ENCODE peak calls at places on chromosomes 11 and 22, in eight cellular contexts. I is RWPE2, N is neural crest cell, J is osteocyte, B is astrocyte, S is AG09319, D is fibroblast of mammary gland, L is epithelial cell of esophagus. Q is an unnamed sample.
A peak's percentile ranks its signal among the peaks of the same experiment; 100 is the strongest.

GRCh38 chr11:58898106-58898505 is 41.2 kb upstream of the GLYATL1 start:
- DNase-seq in J (no peak), L (no peak), B (no peak), S (no peak), I (no peak), N (no peak), D (peak; percentile 43), Q (no peak)

GRCh38 chr11:114132944-114133394 is 73.5 kb downstream of the ZBTB16 start:
- DNase-seq in L (no peak), J (no peak), D (peak; percentile 84), B (peak; percentile 12), S (no peak), I (no peak), N (no peak), Q (no peak)

GRCh38 chr11:131331546-131331945 is 38.9 kb upstream of the NTM start:
- DNase-seq in D (no peak), N (no peak), J (no peak), L (peak; percentile 1), I (no peak), S (no peak), B (no peak), Q (no peak)

GRCh38 chr22:20553947-20554741 is 46.7 kb downstream of the MED15 start:
- DNase-seq in D (no peak), I (no peak), N (no peak), L (no peak), J (no peak), S (no peak), B (no peak), Q (peak; percentile 81)

GRCh38 chr11:70828498-70829159 is 423.7 kb downstream of the SHANK2 start:
- DNase-seq in S (no peak), J (no peak), I (no peak), B (no peak), D (no peak), N (no peak), L (no peak), Q (no peak)

GRCh38 chr11:82776377-82776776 is 42.7 kb upstream of the FAM181B start:
- DNase-seq in B (peak; percentile 6), L (peak; percentile 17), J (no peak), N (no peak), S (no peak), D (no peak), I (no peak), Q (no peak)

GRCh38 chr11:67301313-67301921 is 1.9 kb upstream of the SSH3 start:
- DNase-seq in J (no peak), B (no peak), N (no peak), S (no peak), D (no peak), I (peak; percentile 73), L (no peak), Q (no peak)

GRCh38 chr11:85930879-85931366 is 75.7 kb downstream of the CCDC83 start:
- DNase-seq in I (no peak), N (no peak), D (no peak), J (no peak), L (no peak), B (no peak), S (no peak), Q (no peak)

DNA sequence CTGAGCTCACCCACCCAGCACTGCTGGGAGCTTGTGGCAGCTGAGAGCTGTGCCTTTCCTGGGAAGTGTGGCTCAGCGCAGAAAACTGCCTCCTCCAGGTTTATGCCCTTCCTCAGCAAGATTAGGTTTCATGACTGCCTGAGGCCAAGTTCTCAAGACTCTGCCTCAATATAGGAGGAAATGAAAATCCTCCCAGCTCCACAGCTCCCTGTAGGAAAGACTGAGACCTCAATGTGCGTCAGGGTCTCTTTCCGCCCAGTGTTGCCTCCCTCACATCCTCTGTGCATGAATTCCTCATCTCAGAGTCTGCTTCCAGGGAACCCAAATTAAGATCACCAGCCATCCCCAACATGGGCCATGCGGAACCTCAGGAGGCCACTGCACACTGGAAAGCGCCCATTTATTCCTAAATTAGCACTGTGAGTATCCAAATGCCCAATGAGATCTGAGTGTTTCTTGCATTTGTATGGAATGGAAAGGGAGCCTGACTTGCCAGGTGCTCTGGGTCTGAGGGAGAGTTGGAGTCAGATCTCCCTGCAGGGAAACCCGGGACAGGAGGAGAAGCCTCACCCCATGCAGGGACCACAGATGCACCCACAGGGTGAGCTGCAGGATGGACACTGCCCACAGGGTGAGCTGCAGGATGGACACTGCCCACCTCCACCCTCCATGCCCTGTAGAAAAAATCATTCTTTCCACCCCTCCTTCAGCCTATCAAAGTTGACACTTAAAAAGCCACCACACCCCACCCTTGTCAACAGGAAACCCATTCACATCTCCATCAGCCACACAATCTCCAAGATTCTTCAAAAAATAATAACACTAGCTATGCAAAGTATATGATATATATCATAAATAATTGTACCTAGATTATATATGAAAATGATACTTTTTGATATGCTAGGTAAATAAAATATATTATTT is 97.4 kb upstream of the IGLL5 start:
- DNase-seq in I (no peak), S (no peak), N (no peak), B (no peak), L (no peak), J (peak; percentile 57), D (no peak), Q (no peak)
- TF ChIP-seq CTCF in I (no peak), S (no peak), N (no peak), B (no peak), L (no peak), J (no peak), D (no peak), Q (no peak)

GRCh38 chr11:75142714-75143419 is 8.0 kb upstream of the SLCO2B1 start:
- DNase-seq in L (peak; percentile 93), S (peak; percentile 71), I (peak; percentile 85), B (peak; percentile 90), J (no peak), D (peak; percentile 93), N (no peak), Q (no peak)

GRCh38 chr11:75145196-75145971 is 5.5 kb upstream of the SLCO2B1 start:
- DNase-seq in L (no peak), J (no peak), S (no peak), I (no peak), N (no peak), B (no peak), D (no peak), Q (peak; percentile 25)

GRCh38 chr11:75143420-75143731 is 7.5 kb upstream of the SLCO2B1 start:
- DNase-seq in J (no peak), B (no peak), S (no peak), I (no peak), N (no peak), D (no peak), L (no peak), Q (no peak)

GRCh38 chr11:75145972-75146519 is 4.9 kb upstream of the SLCO2B1 start:
- DNase-seq in I (no peak), S (no peak), B (no peak), L (no peak), J (no peak), D (no peak), N (no peak), Q (no peak)

GRCh38 chr11:75144716-75145014 is 6.2 kb upstream of the SLCO2B1 start:
- DNase-seq in B (no peak), S (no peak), D (no peak), I (no peak), N (no peak), J (no peak), L (no peak), Q (no peak)
- TF ChIP-seq CTCF in B (no peak), S (no peak), D (no peak), I (no peak), N (no peak), J (no peak), L (no peak), Q (peak; percentile 25)

DNA sequence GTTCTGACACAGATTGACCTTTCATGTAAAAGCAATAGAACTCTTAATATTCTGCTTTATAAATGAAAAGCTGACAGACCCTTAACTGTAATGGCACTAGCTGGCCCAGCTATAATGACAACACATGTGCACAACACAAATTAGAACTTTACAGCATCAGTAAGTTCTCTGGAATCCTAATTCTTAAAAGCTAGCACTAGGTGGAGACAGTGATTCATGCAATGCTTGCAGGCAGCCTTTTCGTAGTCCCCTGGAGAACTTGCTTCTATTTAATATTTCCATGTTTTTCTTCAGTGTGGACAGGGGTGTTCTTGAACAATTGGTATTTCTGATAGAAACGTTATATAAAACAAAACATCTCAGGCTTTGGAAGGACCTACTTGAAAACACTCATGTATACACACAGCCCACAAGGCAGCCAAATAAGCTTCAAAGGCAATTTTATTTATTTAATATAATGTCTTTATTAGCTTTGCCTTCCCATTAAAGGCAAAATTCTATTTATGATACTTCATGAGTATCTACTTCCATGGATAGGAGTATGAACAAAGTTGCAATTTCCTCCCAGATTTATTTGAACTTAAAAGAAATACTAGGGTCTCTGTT is 374.3 kb upstream of the MPPED2 start:
- DNase-seq in L (peak; percentile 60), N (peak; percentile 5), S (peak; percentile 3), I (no peak), B (peak; percentile 24), J (no peak), D (peak; percentile 56), Q (no peak)
- TF ChIP-seq CTCF in L (peak; percentile 62), N (peak; percentile 84), S (peak; percentile 31), I (peak; percentile 73), B (peak; percentile 67), J (peak; percentile 56), D (peak; percentile 52), Q (peak; percentile 82)

GRCh38 chr11:15034687-15035267 is 38.6 kb upstream of the CALCB start:
- DNase-seq in N (no peak), I (no peak), B (no peak), S (no peak), L (no peak), D (no peak), J (no peak), Q (no peak)

GRCh38 chr11:15035283-15035682 is 38.1 kb upstream of the CALCB start:
- DNase-seq in N (no peak), S (no peak), B (no peak), L (no peak), D (no peak), I (no peak), J (no peak), Q (no peak)

GRCh38 chr11:15038963-15039362 is 34.4 kb upstream of the CALCB start:
- DNase-seq in N (no peak), L (peak; percentile 66), S (no peak), D (peak; percentile 55), J (no peak), I (no peak), B (no peak), Q (no peak)
- TF ChIP-seq CTCF in N (peak; percentile 16), L (peak; percentile 51), S (peak; percentile 10), D (peak; percentile 48), J (no peak), I (peak; percentile 32), B (no peak), Q (peak; percentile 26)

GRCh38 chr22:38982008-38982927 is at the start of gene APOBEC3B:
- DNase-seq in L (peak; percentile 97), N (peak; percentile 32), I (peak; percentile 91), D (peak; percentile 87), S (peak; percentile 79), J (peak; percentile 91), B (peak; percentile 94), Q (peak; percentile 53)

GRCh38 chr22:38984224-38984623 is 2.1 kb downstream of the APOBEC3B start:
- DNase-seq in D (no peak), J (no peak), I (no peak), S (no peak), L (no peak), N (no peak), B (no peak), Q (no peak)

GRCh38 chr22:38981659-38982007 is 514 bp upstream of the APOBEC3B start:
- DNase-seq in L (peak; percentile 5), J (no peak), I (no peak), N (no peak), D (no peak), B (no peak), S (no peak), Q (peak; percentile 27)

GRCh38 chr22:38986629-38987028 is 4.5 kb downstream of the APOBEC3B start:
- DNase-seq in B (no peak), N (no peak), I (no peak), J (no peak), S (no peak), L (no peak), D (no peak), Q (no peak)

GRCh38 chr22:38981005-38981658 is 1.0 kb upstream of the APOBEC3B start:
- DNase-seq in D (peak; percentile 5), L (peak; percentile 82), I (no peak), S (no peak), J (no peak), N (no peak), B (peak; percentile 50), Q (peak; percentile 49)
- TF ChIP-seq CTCF in D (no peak), L (peak; percentile 56), I (no peak), S (peak; percentile 25), J (peak; percentile 29), N (peak; percentile 55), B (peak; percentile 40), Q (peak; percentile 67)

Q was measured in chondrocyte.